ENCODE peak calls at places on chromosome 7, in seven cellular contexts. Z is A549, G is prostate gland, M is HCT116, Y is tibial nerve, D is lower leg skin, X is testis. F is an unnamed sample.

GRCh38 chr7:665751-666453 is 60.6 kb upstream of the DNAAF5 start:
- DNase-seq in X (peak; percentile 54), M (no peak), G (no peak), D (no peak), Y (no peak), Z (no peak), F (peak; percentile 60)

GRCh38 chr7:135664046-135664589 is 1.8 kb downstream of the STMP1 start:
- DNase-seq in G (no peak), M (no peak), Y (no peak), Z (no peak), D (no peak), X (no peak), F (no peak)

GRCh38 chr7:156209087-156209486 is 396.8 kb upstream of the SHH start:
- DNase-seq in G (no peak), Z (no peak), D (no peak), Y (no peak), M (no peak), X (no peak), F (no peak)

GRCh38 chr7:149727541-149728476 is 45.6 kb downstream of the ZNF467 start:
- DNase-seq in M (no peak), Y (no peak), D (no peak), G (peak; percentile 40), X (no peak), Z (no peak), F (no peak)

GRCh38 chr7:90596745-90597526 is 815 bp downstream of the CDK14 start:
- DNase-seq in D (no peak), G (no peak), Y (no peak), M (no peak), X (no peak), Z (no peak), F (no peak)

GRCh38 chr7:95976369-95976768 is 204.0 kb downstream of the DYNC1I1 start:
- DNase-seq in M (no peak), D (no peak), Y (no peak), G (no peak), Z (no peak), X (no peak), F (no peak)

GRCh38 chr7:909358-910329 is 33.3 kb downstream of the GET4 start:
- DNase-seq in G (no peak), M (no peak), Y (peak; percentile 54), Z (peak; percentile 42), D (peak; percentile 75), X (peak; percentile 73), F (no peak)

GRCh38 chr7:152762056-152762455 is 2.5 kb downstream of the ACTR3B start:
- DNase-seq in Z (no peak), G (no peak), Y (no peak), X (no peak), D (no peak), M (no peak), F (no peak)

GRCh38 chr7:130667593-130668257 is 823 bp downstream of the COPG2 start:
- DNase-seq in G (peak; percentile 3), D (no peak), Y (no peak), X (no peak), Z (peak; percentile 6), M (no peak), F (no peak)

GRCh38 chr7:130669051-130669700 is 628 bp upstream of the COPG2 start:
- DNase-seq in Z (no peak), D (peak; percentile 17), Y (no peak), G (peak; percentile 6), M (no peak), X (no peak), F (no peak)

GRCh38 chr7:130672146-130672545 is 3.6 kb upstream of the COPG2 start:
- DNase-seq in Z (no peak), G (no peak), Y (no peak), D (no peak), X (no peak), M (no peak), F (no peak)

GRCh38 chr7:130673066-130673465 is 4.5 kb upstream of the COPG2 start:
- DNase-seq in Y (no peak), G (no peak), X (no peak), Z (no peak), D (no peak), M (no peak), F (no peak)

GRCh38 chr7:130668258-130669050 is at the start of gene COPG2:
- DNase-seq in Y (peak; percentile 70), Z (peak; percentile 82), X (peak; percentile 90), M (peak; percentile 62), G (peak; percentile 78), D (peak; percentile 73), F (peak; percentile 89)
- TF ChIP-seq POLR2A in Y (no peak), Z (peak; percentile 66), X (no peak), M (peak; percentile 38), G (peak; percentile 19), D (no peak), F (no peak)

DNA sequence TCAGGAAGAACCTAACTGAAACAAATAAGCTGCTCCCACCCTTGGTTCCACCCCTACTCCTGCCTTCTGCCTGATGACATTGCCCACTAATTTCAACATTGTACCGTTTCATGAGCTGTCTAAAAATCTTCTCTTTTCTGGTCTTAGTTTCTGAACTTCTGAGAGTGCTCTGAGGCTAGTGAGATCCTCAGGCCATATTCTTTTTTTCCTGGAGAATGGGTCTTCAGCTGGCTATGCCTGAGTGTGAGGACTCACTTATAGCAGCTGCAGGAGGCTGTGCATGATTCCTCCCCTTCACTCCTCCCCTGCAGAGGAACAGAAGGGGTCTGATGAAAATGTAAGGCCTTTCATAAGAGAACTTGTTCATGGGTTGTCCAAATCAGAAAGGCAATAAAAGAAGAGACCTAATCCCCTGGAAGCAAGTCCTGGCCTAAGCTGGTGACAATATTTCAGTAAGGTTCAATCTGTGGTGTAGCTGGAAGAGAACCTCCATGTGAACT is 11.1 kb downstream of the HOXA4 start:
- DNase-seq in Y (no peak), G (no peak), Z (no peak), D (no peak), X (no peak), M (no peak), F (no peak)
- H3K4me3 ChIP-seq in Y (no peak overlapping the region), G (no peak overlapping the region), Z (no peak overlapping the region), D (no peak overlapping the region), X (no peak overlapping the region), M (no peak overlapping the region), F (no peak overlapping the region)

DNA sequence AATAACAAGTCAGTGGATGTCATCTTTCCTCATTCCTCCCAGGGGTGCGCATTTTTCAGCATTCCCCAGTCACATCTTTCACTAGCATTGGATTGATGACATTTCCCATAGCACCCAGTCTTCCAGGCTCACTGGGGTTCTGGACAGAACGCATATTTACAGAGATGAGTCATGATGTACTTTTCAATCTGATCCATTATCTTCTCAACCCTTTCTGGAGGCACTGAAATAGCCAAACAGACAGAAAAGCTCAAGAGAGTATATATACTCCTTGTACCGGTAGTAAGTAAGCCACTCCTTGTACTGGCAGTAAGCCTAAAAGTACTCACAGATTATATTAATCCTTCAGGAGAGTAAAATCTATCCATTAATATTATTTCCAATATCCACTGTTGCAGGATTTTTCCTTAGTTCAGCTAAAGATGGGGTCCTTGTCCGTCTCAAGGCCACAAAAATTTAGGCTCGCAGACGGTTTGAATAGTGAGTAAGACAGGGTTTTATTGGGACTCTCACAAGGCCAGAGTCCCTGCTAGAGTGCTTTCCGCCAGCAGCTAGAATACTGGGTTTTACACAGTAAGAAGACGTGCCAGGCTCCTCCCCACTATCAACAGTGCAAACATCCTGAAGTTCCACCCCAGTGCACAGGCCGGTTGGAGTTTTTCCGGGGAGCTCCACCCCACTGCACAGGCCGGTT is 60.8 kb downstream of the MDH2 start:
- DNase-seq in X (peak; percentile 69), Y (no peak), D (no peak), G (peak; percentile 90), Z (peak; percentile 94), M (no peak), F (no peak)
- TF ChIP-seq POLR2A in X (no peak), Y (no peak), D (no peak), G (no peak), Z (no peak), M (no peak), F (no peak)

GRCh38 chr7:141686670-141687069 is 15.3 kb downstream of the DENND11 start:
- DNase-seq in G (no peak), Y (no peak), D (no peak), X (no peak), M (no peak), Z (no peak), F (no peak)
- H3K4me3 ChIP-seq in G (no peak overlapping the region), Y (no peak overlapping the region), D (no peak overlapping the region), X (no peak overlapping the region), M (no peak overlapping the region), Z (no peak overlapping the region), F (no peak overlapping the region)

GRCh38 chr7:101243786-101244384 is 996 bp downstream of the FIS1 start:
- DNase-seq in Y (no peak), X (no peak), G (no peak), Z (no peak), M (no peak), D (no peak), F (no peak)

GRCh38 chr7:101241015-101241363 is 3.4 kb upstream of the CLDN15 start:
- DNase-seq in Y (no peak), X (no peak), D (no peak), M (no peak), G (no peak), Z (no peak), F (no peak)

GRCh38 chr7:101248276-101248675 is 3.4 kb upstream of the FIS1 start:
- DNase-seq in G (no peak), X (no peak), Z (peak; percentile 25), Y (no peak), M (no peak), D (no peak), F (no peak)

GRCh38 chr7:101245147-101245668 is 327 bp upstream of the FIS1 start:
- DNase-seq in Y (no peak), X (peak; percentile 35), M (no peak), D (no peak), G (no peak), Z (no peak), F (no peak)

GRCh38 chr7:101244385-101245146 is at the start of gene FIS1:
- DNase-seq in D (peak; percentile 90), X (peak; percentile 96), G (peak; percentile 92), Z (peak; percentile 93), Y (peak; percentile 84), M (peak; percentile 81), F (peak; percentile 93)
- TF ChIP-seq POLR2A in D (no peak), X (peak; percentile 45), G (peak; percentile 54), Z (no peak), Y (peak; percentile 81), M (no peak), F (peak; percentile 88)

DNA sequence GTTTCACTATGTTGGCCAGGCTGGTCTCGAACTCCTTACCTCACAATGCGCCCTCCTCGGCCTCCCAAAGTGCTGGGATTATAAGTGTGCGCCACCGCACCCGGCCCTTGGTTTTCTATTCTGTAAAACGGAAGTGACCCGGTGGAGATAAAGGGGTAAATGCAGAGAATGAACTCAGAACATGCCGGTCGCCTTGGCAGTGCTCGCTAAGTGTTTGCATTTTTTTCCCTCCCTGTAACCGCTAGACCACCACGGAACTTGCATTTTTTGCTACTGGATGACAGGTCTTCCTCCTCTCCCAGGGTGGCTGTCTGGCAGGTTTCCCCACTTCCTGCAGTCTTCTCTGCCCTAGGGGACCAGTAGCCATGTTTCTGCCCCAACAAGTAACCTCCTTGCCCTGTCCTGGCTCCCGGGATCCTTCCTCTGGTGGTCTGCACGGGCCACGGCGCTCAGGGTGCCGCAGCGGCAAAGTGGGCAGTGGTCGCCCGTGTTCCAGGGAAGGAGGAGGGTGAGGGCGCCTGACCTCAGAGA is 18.8 kb upstream of the GNA12 start:
- DNase-seq in D (no peak), Z (no peak), M (no peak), X (no peak), G (no peak), Y (no peak), F (peak; percentile 31)
- H3K4me3 ChIP-seq in D (no peak overlapping the region), Z (no peak overlapping the region), M (peak overlapping the region; percentile 72), X (no peak overlapping the region), G (no peak overlapping the region), Y (peak overlapping the region; percentile 19), F (no peak overlapping the region)